ENCODE peak calls at places on chromosomes 2 and 18, in eight cellular contexts. One of them, this sample, is unnamed.

GRCh38 chr2:273338-273737 is 8.6 kb downstream of the ACP1 start:
- DNase-seq in naive thymus-derived CD4-positive, alpha-beta T cell: no peak
- DNase-seq in transverse colon: no peak
- DNase-seq in neuronal stem cell: no peak
- DNase-seq in MM.1S: no peak
- DNase-seq in ovary: no peak
- DNase-seq in dorsolateral prefrontal cortex: no peak
- DNase-seq in Panc1: no peak
- DNase-seq in this sample: no peak

GRCh38 chr2:101119431-101119830 is 31.8 kb downstream of the TBC1D8 start:
- DNase-seq in naive thymus-derived CD4-positive, alpha-beta T cell: no peak
- DNase-seq in transverse colon: no peak
- DNase-seq in neuronal stem cell: no peak
- DNase-seq in MM.1S: no peak
- DNase-seq in ovary: no peak
- DNase-seq in dorsolateral prefrontal cortex: no peak
- DNase-seq in Panc1: no peak
- DNase-seq in this sample: no peak

GRCh38 chr2:3222636-3223035 is 155.0 kb downstream of the EIPR1 start:
- DNase-seq in naive thymus-derived CD4-positive, alpha-beta T cell: no peak
- DNase-seq in transverse colon: no peak
- DNase-seq in neuronal stem cell: no peak
- DNase-seq in MM.1S: no peak
- DNase-seq in ovary: no peak
- DNase-seq in dorsolateral prefrontal cortex: no peak
- DNase-seq in Panc1: no peak
- DNase-seq in this sample: no peak

GRCh38 chr2:105261061-105261460 is 19.5 kb downstream of the GPR45 start:
- DNase-seq in naive thymus-derived CD4-positive, alpha-beta T cell: no peak
- DNase-seq in transverse colon: no peak
- DNase-seq in neuronal stem cell: no peak
- DNase-seq in MM.1S: no peak
- DNase-seq in ovary: no peak
- DNase-seq in dorsolateral prefrontal cortex: no peak
- DNase-seq in Panc1: no peak
- DNase-seq in this sample: no peak

GRCh38 chr2:241857572-241858121 is 1.0 kb downstream of the PDCD1 start:
- DNase-seq in naive thymus-derived CD4-positive, alpha-beta T cell: no peak
- DNase-seq in transverse colon: no peak
- DNase-seq in neuronal stem cell: no peak
- DNase-seq in MM.1S: no peak
- DNase-seq in ovary: peak; percentile 22
- DNase-seq in dorsolateral prefrontal cortex: no peak
- DNase-seq in Panc1: no peak
- DNase-seq in this sample: no peak

GRCh38 chr2:189624648-189625355 is 36.5 kb upstream of the ASNSD1 start:
- DNase-seq in naive thymus-derived CD4-positive, alpha-beta T cell: no peak
- DNase-seq in transverse colon: no peak
- DNase-seq in neuronal stem cell: no peak
- DNase-seq in MM.1S: no peak
- DNase-seq in ovary: no peak
- DNase-seq in dorsolateral prefrontal cortex: no peak
- DNase-seq in Panc1: no peak
- DNase-seq in this sample: no peak

GRCh38 chr2:49003206-49003605 is 151.1 kb downstream of the FSHR start:
- DNase-seq in naive thymus-derived CD4-positive, alpha-beta T cell: no peak
- DNase-seq in transverse colon: no peak
- DNase-seq in neuronal stem cell: no peak
- DNase-seq in MM.1S: no peak
- DNase-seq in ovary: no peak
- DNase-seq in dorsolateral prefrontal cortex: no peak
- DNase-seq in Panc1: no peak
- DNase-seq in this sample: no peak

GRCh38 chr2:82839046-82839445 is 1620.0 kb downstream of the SUCLG1 start:
- DNase-seq in naive thymus-derived CD4-positive, alpha-beta T cell: no peak
- DNase-seq in transverse colon: no peak
- DNase-seq in neuronal stem cell: no peak
- DNase-seq in MM.1S: no peak
- DNase-seq in ovary: no peak
- DNase-seq in dorsolateral prefrontal cortex: no peak
- DNase-seq in Panc1: no peak
- DNase-seq in this sample: no peak

GRCh38 chr2:155203187-155203586 is 504.7 kb downstream of the KCNJ3 start:
- DNase-seq in naive thymus-derived CD4-positive, alpha-beta T cell: no peak
- DNase-seq in transverse colon: no peak
- DNase-seq in neuronal stem cell: no peak
- DNase-seq in MM.1S: peak; percentile 20
- DNase-seq in ovary: no peak
- DNase-seq in dorsolateral prefrontal cortex: no peak
- DNase-seq in Panc1: no peak
- DNase-seq in this sample: no peak

GRCh38 chr2:144606756-144607498 is 87.0 kb upstream of the ZEB2 start:
- DNase-seq in naive thymus-derived CD4-positive, alpha-beta T cell: no peak
- DNase-seq in transverse colon: no peak
- DNase-seq in neuronal stem cell: no peak
- DNase-seq in MM.1S: no peak
- DNase-seq in ovary: no peak
- DNase-seq in dorsolateral prefrontal cortex: no peak
- DNase-seq in Panc1: no peak
- DNase-seq in this sample: no peak
- H3K27ac ChIP-seq in naive thymus-derived CD4-positive, alpha-beta T cell: no peak overlapping the region
- H3K27ac ChIP-seq in transverse colon: peak overlapping the region; percentile 26
- H3K27ac ChIP-seq in neuronal stem cell: no peak overlapping the region
- H3K27ac ChIP-seq in MM.1S: no peak overlapping the region
- H3K27ac ChIP-seq in ovary: no peak overlapping the region
- H3K27ac ChIP-seq in dorsolateral prefrontal cortex: peak overlapping the region; percentile 1
- H3K27ac ChIP-seq in Panc1: no peak overlapping the region
- H3K27ac ChIP-seq in this sample: peak overlapping the region; percentile 49

GRCh38 chr2:187906021-187906420 is 351.8 kb upstream of the TFPI start:
- DNase-seq in naive thymus-derived CD4-positive, alpha-beta T cell: no peak
- DNase-seq in transverse colon: no peak
- DNase-seq in neuronal stem cell: no peak
- DNase-seq in MM.1S: no peak
- DNase-seq in ovary: no peak
- DNase-seq in dorsolateral prefrontal cortex: no peak
- DNase-seq in Panc1: no peak
- DNase-seq in this sample: no peak

DNA sequence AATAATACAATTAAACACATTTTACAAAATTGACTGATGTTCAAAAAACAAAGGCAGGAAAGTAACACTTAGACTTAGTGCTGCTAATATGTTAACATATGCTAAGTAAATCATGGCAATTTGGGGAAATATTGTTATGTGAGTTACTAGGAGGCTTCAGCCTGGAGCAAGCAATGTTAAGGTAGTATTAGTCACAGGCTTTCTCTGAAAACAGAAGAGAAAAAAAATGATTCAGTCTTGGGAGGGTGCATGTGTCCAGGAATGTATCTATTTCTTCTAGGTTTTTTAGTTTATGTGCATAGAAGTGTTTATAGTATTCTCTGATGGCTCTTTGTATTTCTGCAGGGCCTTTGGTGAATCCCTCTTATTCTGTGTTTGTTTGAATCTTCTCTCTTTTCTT is 345.8 kb upstream of the TFPI start:
- DNase-seq in naive thymus-derived CD4-positive, alpha-beta T cell: no peak
- DNase-seq in transverse colon: no peak
- DNase-seq in neuronal stem cell: no peak
- DNase-seq in MM.1S: no peak
- DNase-seq in ovary: no peak
- DNase-seq in dorsolateral prefrontal cortex: no peak
- DNase-seq in Panc1: no peak
- DNase-seq in this sample: no peak
- H3K27ac ChIP-seq in naive thymus-derived CD4-positive, alpha-beta T cell: no peak overlapping the region
- H3K27ac ChIP-seq in transverse colon: no peak overlapping the region
- H3K27ac ChIP-seq in neuronal stem cell: no peak overlapping the region
- H3K27ac ChIP-seq in MM.1S: no peak overlapping the region
- H3K27ac ChIP-seq in ovary: no peak overlapping the region
- H3K27ac ChIP-seq in dorsolateral prefrontal cortex: no peak overlapping the region
- H3K27ac ChIP-seq in Panc1: no peak overlapping the region
- H3K27ac ChIP-seq in this sample: no peak overlapping the region

GRCh38 chr2:119407430-119408220 is 24.0 kb upstream of the TMEM37 start:
- DNase-seq in naive thymus-derived CD4-positive, alpha-beta T cell: peak; percentile 43
- DNase-seq in transverse colon: peak; percentile 56
- DNase-seq in neuronal stem cell: peak; percentile 61
- DNase-seq in MM.1S: peak; percentile 58
- DNase-seq in ovary: peak; percentile 64
- DNase-seq in dorsolateral prefrontal cortex: no peak
- DNase-seq in Panc1: peak; percentile 35
- DNase-seq in this sample: no peak
- H3K27ac ChIP-seq in naive thymus-derived CD4-positive, alpha-beta T cell: no peak overlapping the region
- H3K27ac ChIP-seq in transverse colon: peak overlapping the region; percentile 4
- H3K27ac ChIP-seq in neuronal stem cell: no peak overlapping the region
- H3K27ac ChIP-seq in MM.1S: peak overlapping the region; percentile 26
- H3K27ac ChIP-seq in ovary: no peak overlapping the region
- H3K27ac ChIP-seq in dorsolateral prefrontal cortex: no peak overlapping the region
- H3K27ac ChIP-seq in Panc1: no peak overlapping the region
- H3K27ac ChIP-seq in this sample: no peak overlapping the region

GRCh38 chr2:239616729-239617128 is 215.9 kb upstream of the HDAC4 start:
- DNase-seq in naive thymus-derived CD4-positive, alpha-beta T cell: no peak
- DNase-seq in transverse colon: no peak
- DNase-seq in neuronal stem cell: no peak
- DNase-seq in MM.1S: no peak
- DNase-seq in ovary: no peak
- DNase-seq in dorsolateral prefrontal cortex: no peak
- DNase-seq in Panc1: no peak
- DNase-seq in this sample: no peak
- H3K27ac ChIP-seq in naive thymus-derived CD4-positive, alpha-beta T cell: no peak overlapping the region
- H3K27ac ChIP-seq in transverse colon: no peak overlapping the region
- H3K27ac ChIP-seq in neuronal stem cell: no peak overlapping the region
- H3K27ac ChIP-seq in MM.1S: no peak overlapping the region
- H3K27ac ChIP-seq in ovary: no peak overlapping the region
- H3K27ac ChIP-seq in dorsolateral prefrontal cortex: no peak overlapping the region
- H3K27ac ChIP-seq in Panc1: no peak overlapping the region
- H3K27ac ChIP-seq in this sample: no peak overlapping the region

GRCh38 chr18:44602380-44602779 is 78.3 kb upstream of the SETBP1 start:
- DNase-seq in naive thymus-derived CD4-positive, alpha-beta T cell: no peak
- DNase-seq in transverse colon: no peak
- DNase-seq in neuronal stem cell: no peak
- DNase-seq in MM.1S: no peak
- DNase-seq in ovary: no peak
- DNase-seq in dorsolateral prefrontal cortex: no peak
- DNase-seq in Panc1: no peak
- DNase-seq in this sample: no peak
- H3K27ac ChIP-seq in naive thymus-derived CD4-positive, alpha-beta T cell: no peak overlapping the region
- H3K27ac ChIP-seq in transverse colon: no peak overlapping the region
- H3K27ac ChIP-seq in neuronal stem cell: no peak overlapping the region
- H3K27ac ChIP-seq in MM.1S: no peak overlapping the region
- H3K27ac ChIP-seq in ovary: no peak overlapping the region
- H3K27ac ChIP-seq in dorsolateral prefrontal cortex: no peak overlapping the region
- H3K27ac ChIP-seq in Panc1: no peak overlapping the region
- H3K27ac ChIP-seq in this sample: no peak overlapping the region

GRCh38 chr18:13268746-13269285 is 50.3 kb downstream of the LDLRAD4 start:
- DNase-seq in naive thymus-derived CD4-positive, alpha-beta T cell: no peak
- DNase-seq in transverse colon: no peak
- DNase-seq in neuronal stem cell: no peak
- DNase-seq in MM.1S: no peak
- DNase-seq in ovary: no peak
- DNase-seq in dorsolateral prefrontal cortex: no peak
- DNase-seq in Panc1: no peak
- DNase-seq in this sample: no peak

GRCh38 chr18:13266208-13267100 is 47.9 kb downstream of the LDLRAD4 start:
- DNase-seq in naive thymus-derived CD4-positive, alpha-beta T cell: peak; percentile 48
- DNase-seq in transverse colon: no peak
- DNase-seq in neuronal stem cell: no peak
- DNase-seq in MM.1S: no peak
- DNase-seq in ovary: no peak
- DNase-seq in dorsolateral prefrontal cortex: no peak
- DNase-seq in Panc1: no peak
- DNase-seq in this sample: no peak

GRCh38 chr18:13267517-13267916 is 49.0 kb downstream of the LDLRAD4 start:
- DNase-seq in naive thymus-derived CD4-positive, alpha-beta T cell: no peak
- DNase-seq in transverse colon: no peak
- DNase-seq in neuronal stem cell: no peak
- DNase-seq in MM.1S: no peak
- DNase-seq in ovary: no peak
- DNase-seq in dorsolateral prefrontal cortex: no peak
- DNase-seq in Panc1: no peak
- DNase-seq in this sample: no peak

GRCh38 chr18:13269599-13270011 is 51.0 kb downstream of the LDLRAD4 start:
- DNase-seq in naive thymus-derived CD4-positive, alpha-beta T cell: no peak
- DNase-seq in transverse colon: peak; percentile 31
- DNase-seq in neuronal stem cell: no peak
- DNase-seq in MM.1S: no peak
- DNase-seq in ovary: peak; percentile 34
- DNase-seq in dorsolateral prefrontal cortex: no peak
- DNase-seq in Panc1: no peak
- DNase-seq in this sample: no peak

GRCh38 chr18:13268035-13268700 is 49.6 kb downstream of the LDLRAD4 start:
- DNase-seq in naive thymus-derived CD4-positive, alpha-beta T cell: no peak
- DNase-seq in transverse colon: no peak
- DNase-seq in neuronal stem cell: peak; percentile 44
- DNase-seq in MM.1S: no peak
- DNase-seq in ovary: no peak
- DNase-seq in dorsolateral prefrontal cortex: no peak
- DNase-seq in Panc1: no peak
- DNase-seq in this sample: no peak
- H3K27ac ChIP-seq in naive thymus-derived CD4-positive, alpha-beta T cell: no peak overlapping the region
- H3K27ac ChIP-seq in transverse colon: peak overlapping the region; percentile 74
- H3K27ac ChIP-seq in neuronal stem cell: no peak overlapping the region
- H3K27ac ChIP-seq in MM.1S: no peak overlapping the region
- H3K27ac ChIP-seq in ovary: peak overlapping the region; percentile 25
- H3K27ac ChIP-seq in dorsolateral prefrontal cortex: no peak overlapping the region
- H3K27ac ChIP-seq in Panc1: no peak overlapping the region
- H3K27ac ChIP-seq in this sample: no peak overlapping the region

GRCh38 chr2:133773862-133774674 is 205.8 kb upstream of the NCKAP5 start:
- DNase-seq in naive thymus-derived CD4-positive, alpha-beta T cell: no peak
- DNase-seq in transverse colon: no peak
- DNase-seq in neuronal stem cell: no peak
- DNase-seq in MM.1S: no peak
- DNase-seq in ovary: no peak
- DNase-seq in dorsolateral prefrontal cortex: no peak
- DNase-seq in Panc1: no peak
- DNase-seq in this sample: no peak
- H3K27ac ChIP-seq in naive thymus-derived CD4-positive, alpha-beta T cell: no peak overlapping the region
- H3K27ac ChIP-seq in transverse colon: peak overlapping the region; percentile 80
- H3K27ac ChIP-seq in neuronal stem cell: no peak overlapping the region
- H3K27ac ChIP-seq in MM.1S: no peak overlapping the region
- H3K27ac ChIP-seq in ovary: no peak overlapping the region
- H3K27ac ChIP-seq in dorsolateral prefrontal cortex: peak overlapping the region; percentile 63
- H3K27ac ChIP-seq in Panc1: no peak overlapping the region
- H3K27ac ChIP-seq in this sample: peak overlapping the region; percentile 48